ENCODE peak calls at places on chromosomes 12 and 14, in six cellular contexts. T is stimulated activated CD8-positive, alpha-beta memory T cell treated with anti-CD3 and anti-CD28 coated beads, Interleukin-12 subunit alpha, Interleukin-12 subunit beta, amount 100 ng/mL, for 1 hour; S is AG20443; M is PC-3; Y is EL; Q is ovary. A is an unnamed sample.

GRCh38 chr14:91388551-91388975 is 29.1 kb downstream of the CCDC88C start:
- DNase-seq in S (no peak), Q (no peak), M (no peak), Y (no peak), T (no peak), A (no peak)

GRCh38 chr12:106345739-106346138 is 11.8 kb upstream of the POLR3B start:
- DNase-seq in Q (no peak), S (peak; percentile 18), Y (peak; percentile 66), M (peak; percentile 76), T (no peak), A (peak; percentile 24)

GRCh38 chr14:90556666-90557450 is 160.0 kb downstream of the CALM1 start:
- DNase-seq in T (no peak), S (no peak), Y (no peak), M (no peak), Q (no peak), A (no peak)

GRCh38 chr14:99260116-99260515 is 11.9 kb downstream of the BCL11B start:
- DNase-seq in S (no peak), M (no peak), Y (no peak), Q (no peak), T (no peak), A (no peak)

GRCh38 chr12:110661337-110661972 is 27.5 kb downstream of the HVCN1 start:
- DNase-seq in Q (no peak), S (no peak), Y (no peak), M (no peak), T (peak; percentile 15), A (no peak)

GRCh38 chr12:113960030-113960429 is 6.1 kb downstream of the RBM19 start:
- DNase-seq in Y (no peak), Q (no peak), M (no peak), T (no peak), S (no peak), A (no peak)

GRCh38 chr12:29238822-29239291 is 89.8 kb downstream of the FAR2 start:
- DNase-seq in Y (peak; percentile 21), M (peak; percentile 96), T (no peak), S (no peak), Q (no peak), A (no peak)

GRCh38 chr12:3529281-3529680 is 38.3 kb downstream of the PRMT8 start:
- DNase-seq in Q (no peak), Y (peak; percentile 22), S (no peak), T (no peak), M (no peak), A (no peak)

GRCh38 chr12:38921025-38921677 is 15.8 kb upstream of the CPNE8 start:
- DNase-seq in Y (no peak), T (no peak), S (peak; percentile 42), M (peak; percentile 92), Q (no peak), A (no peak)

GRCh38 chr14:57865450-57866198 is at the start of gene SLC35F4:
- DNase-seq in S (peak; percentile 62), Y (no peak), M (no peak), Q (peak; percentile 51), T (no peak), A (peak; percentile 52)

GRCh38 chr14:38302034-38302433 is 46.1 kb upstream of the CLEC14A start:
- DNase-seq in S (no peak), T (no peak), Y (no peak), Q (no peak), M (no peak), A (no peak)

GRCh38 chr12:51000245-51000644 is 25.9 kb downstream of the SLC11A2 start:
- DNase-seq in Y (peak; percentile 65), S (peak; percentile 57), M (peak; percentile 66), Q (no peak), T (no peak), A (peak; percentile 51)

GRCh38 chr12:54129028-54129903 is 59.5 kb downstream of the SMUG1 start:
- DNase-seq in Y (no peak), Q (no peak), M (no peak), S (no peak), T (no peak), A (no peak)

GRCh38 chr12:48454675-48455074 is 17.7 kb upstream of the ANP32D start:
- DNase-seq in Q (no peak), T (no peak), S (peak; percentile 37), M (peak; percentile 58), Y (peak; percentile 6), A (peak; percentile 31)

GRCh38 chr14:58749066-58749669 is 111.4 kb downstream of the DACT1 start:
- DNase-seq in M (peak; percentile 100), T (no peak), S (peak; percentile 71), Y (peak; percentile 96), Q (no peak), A (peak; percentile 62)

GRCh38 chr12:49231881-49232650 is 32.8 kb upstream of the TUBA1C start:
- DNase-seq in M (no peak), Q (no peak), Y (no peak), T (no peak), S (no peak), A (peak; percentile 22)

GRCh38 chr12:132506730-132507538 is 17.0 kb downstream of the FBRSL1 start:
- DNase-seq in Q (peak; percentile 76), Y (peak; percentile 61), T (peak; percentile 20), M (no peak), S (peak; percentile 90), A (peak; percentile 94)

GRCh38 chr12:63846249-63846967 is 1.9 kb downstream of the SRGAP1 start:
- DNase-seq in T (no peak), Q (no peak), Y (no peak), S (peak; percentile 17), M (peak; percentile 40), A (no peak)

GRCh38 chr12:79250186-79250585 is 385.6 kb downstream of the SYT1 start:
- DNase-seq in T (no peak), S (no peak), M (peak; percentile 88), Y (peak; percentile 41), Q (no peak), A (no peak)

GRCh38 chr14:92846162-92846897 is 52.2 kb downstream of the GOLGA5 start:
- DNase-seq in S (peak; percentile 73), Q (no peak), M (peak; percentile 46), Y (peak; percentile 64), T (no peak), A (peak; percentile 65)

GRCh38 chr12:27424631-27425230 is 21.8 kb upstream of the SMCO2 start:
- DNase-seq in M (peak; percentile 66), T (no peak), S (peak; percentile 76), Y (peak; percentile 44), Q (no peak), A (peak; percentile 71)

GRCh38 chr14:26206640-26207039 is 391.2 kb downstream of the NOVA1 start:
- DNase-seq in S (no peak), Y (no peak), M (peak; percentile 16), T (no peak), Q (no peak), A (no peak)

GRCh38 chr14:102516531-102517411 is 7.2 kb upstream of the ANKRD9 start:
- DNase-seq in S (peak; percentile 88), Q (peak; percentile 81), T (peak; percentile 33), Y (peak; percentile 29), M (peak; percentile 50), A (peak; percentile 89)

GRCh38 chr12:69070319-69071090 is 137.5 kb upstream of the CPM start:
- DNase-seq in Q (peak; percentile 52), M (peak; percentile 83), T (peak; percentile 25), Y (peak; percentile 69), S (peak; percentile 84), A (peak; percentile 77)

GRCh38 chr14:20683125-20683895 is 1.1 kb upstream of the RNASE4 start:
- DNase-seq in Y (peak; percentile 94), S (peak; percentile 45), M (peak; percentile 95), Q (peak; percentile 84), T (peak; percentile 61), A (peak; percentile 58)

GRCh38 chr14:30354439-30354838 is 204.5 kb upstream of the G2E3 start:
- DNase-seq in S (no peak), Q (no peak), M (no peak), T (no peak), Y (no peak), A (no peak)

GRCh38 chr14:101504096-101504948 is 57.0 kb upstream of the DIO3 start:
- DNase-seq in S (no peak), M (no peak), T (no peak), Q (peak; percentile 28), Y (no peak), A (no peak)

GRCh38 chr14:81471062-81471461 is 62.6 kb downstream of the SEL1L start:
- DNase-seq in T (no peak), Y (no peak), Q (no peak), M (no peak), S (no peak), A (no peak)

A was measured in GM03348.